ENCODE peak calls at places on chromosomes 7 and 10, in five cellular contexts. S is AG04449, A is A549, D is AG09319, C is mesothelial cell of epicardium. W is an unnamed sample.
A peak's percentile ranks its signal among the peaks of the same experiment; 100 is the strongest.

GRCh38 chr7:128783143-128783799 is 7.7 kb upstream of the OPN1SW start:
- DNase-seq in S (peak; percentile 45), A (peak; percentile 77), D (peak; percentile 60), C (peak; percentile 53), W (peak; percentile 57)

GRCh38 chr7:4621401-4621800 is 60.7 kb upstream of the FOXK1 start:
- DNase-seq in S (no peak), A (no peak), D (no peak), C (no peak), W (no peak)

GRCh38 chr7:44275829-44276570 is 49.4 kb downstream of the CAMK2B start:
- DNase-seq in S (no peak), A (no peak), D (no peak), C (no peak), W (peak; percentile 60)

GRCh38 chr7:131654668-131655326 is 98.4 kb upstream of the PODXL start:
- DNase-seq in S (peak; percentile 1), A (peak; percentile 87), D (peak; percentile 25), C (peak; percentile 72), W (peak; percentile 97)

GRCh38 chr10:63155388-63156028 is 22.4 kb downstream of the NRBF2 start:
- DNase-seq in S (no peak), A (no peak), D (no peak), C (no peak), W (no peak)

GRCh38 chr7:130114374-130114773 is 44.0 kb downstream of the KLHDC10 start:
- DNase-seq in S (no peak), A (no peak), D (no peak), C (no peak), W (no peak)

GRCh38 chr7:36208997-36209813 is 56.2 kb downstream of the EEPD1 start:
- DNase-seq in S (no peak), A (peak; percentile 22), D (no peak), C (no peak), W (no peak)

GRCh38 chr7:34762769-34763168 is 104.8 kb downstream of the NPSR1 start:
- DNase-seq in S (no peak), A (no peak), D (no peak), C (no peak), W (no peak)

GRCh38 chr7:99368750-99369389 is 5.7 kb upstream of the ARPC1B start:
- DNase-seq in S (no peak), A (no peak), D (no peak), C (no peak), W (no peak)

GRCh38 chr10:133357293-133358151 is at the start of gene FUOM:
- DNase-seq in S (no peak), A (peak; percentile 48), D (no peak), C (no peak), W (peak; percentile 61)

GRCh38 chr10:62831346-62831745 is 15.2 kb upstream of the EGR2 start:
- DNase-seq in S (peak; percentile 42), A (no peak), D (no peak), C (no peak), W (no peak)

GRCh38 chr10:121437596-121437995 is 160.6 kb downstream of the FGFR2 start:
- DNase-seq in S (no peak), A (no peak), D (no peak), C (no peak), W (peak; percentile 16)

GRCh38 chr7:10802011-10802410 is 171.7 kb upstream of the PHF14 start:
- DNase-seq in S (no peak), A (no peak), D (no peak), C (no peak), W (no peak)

GRCh38 chr10:43218206-43218950 is 48.5 kb downstream of the RASGEF1A start:
- DNase-seq in S (no peak), A (no peak), D (peak; percentile 4), C (no peak), W (no peak)

DNA sequence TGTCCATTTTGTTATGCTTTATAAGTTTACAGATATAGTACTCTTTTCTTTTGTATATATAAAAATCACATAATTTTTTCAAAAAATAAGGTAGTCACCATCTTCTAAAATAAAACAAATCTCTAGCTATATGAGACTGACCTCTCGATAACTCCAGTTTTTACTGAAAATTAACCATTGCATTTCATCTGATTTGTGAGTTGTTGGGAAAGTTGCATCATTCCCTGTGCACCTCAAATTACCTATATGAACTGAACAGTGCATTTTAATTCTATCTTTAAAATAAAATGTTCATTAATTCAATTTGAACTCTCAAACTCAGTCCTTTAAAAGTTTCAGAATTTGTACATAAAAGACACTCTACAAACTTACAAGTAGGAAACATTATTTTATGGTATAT is 86.0 kb downstream of the VWDE start:
- DNase-seq in S (no peak), A (no peak), D (no peak), C (no peak), W (no peak)
- TF ChIP-seq CTCF in S (no peak), A (no peak), D (no peak), C (no peak), W (no peak)

GRCh38 chr10:15146366-15146765 is 22.1 kb downstream of the NMT2 start:
- DNase-seq in S (no peak), A (no peak), D (no peak), C (no peak), W (no peak)
- TF ChIP-seq CTCF in S (no peak), A (no peak), D (no peak), C (no peak), W (no peak)

GRCh38 chr10:103659674-103660363 is 166.3 kb downstream of the NEURL1 start:
- DNase-seq in S (peak; percentile 53), A (no peak), D (no peak), C (no peak), W (no peak)
- TF ChIP-seq CTCF in S (peak; percentile 25), A (no peak), D (peak; percentile 24), C (no peak), W (no peak)

GRCh38 chr10:89518108-89518507 is 17.3 kb downstream of the SLC16A12 start:
- DNase-seq in S (no peak), A (no peak), D (no peak), C (no peak), W (no peak)

GRCh38 chr10:89515031-89515841 is 20.2 kb downstream of the SLC16A12 start:
- DNase-seq in S (peak; percentile 100), A (no peak), D (peak; percentile 95), C (no peak), W (no peak)

GRCh38 chr10:89516149-89516832 is 19.1 kb downstream of the SLC16A12 start:
- DNase-seq in S (peak; percentile 93), A (peak; percentile 27), D (no peak), C (peak; percentile 64), W (no peak)

GRCh38 chr10:89518876-89519842 is 16.2 kb downstream of the SLC16A12 start:
- DNase-seq in S (peak; percentile 93), A (no peak), D (peak; percentile 69), C (no peak), W (no peak)

GRCh38 chr10:89513206-89513605 is 22.2 kb downstream of the SLC16A12 start:
- DNase-seq in S (no peak), A (no peak), D (no peak), C (no peak), W (no peak)
- TF ChIP-seq CTCF in S (no peak), A (no peak), D (no peak), C (no peak), W (no peak)

DNA sequence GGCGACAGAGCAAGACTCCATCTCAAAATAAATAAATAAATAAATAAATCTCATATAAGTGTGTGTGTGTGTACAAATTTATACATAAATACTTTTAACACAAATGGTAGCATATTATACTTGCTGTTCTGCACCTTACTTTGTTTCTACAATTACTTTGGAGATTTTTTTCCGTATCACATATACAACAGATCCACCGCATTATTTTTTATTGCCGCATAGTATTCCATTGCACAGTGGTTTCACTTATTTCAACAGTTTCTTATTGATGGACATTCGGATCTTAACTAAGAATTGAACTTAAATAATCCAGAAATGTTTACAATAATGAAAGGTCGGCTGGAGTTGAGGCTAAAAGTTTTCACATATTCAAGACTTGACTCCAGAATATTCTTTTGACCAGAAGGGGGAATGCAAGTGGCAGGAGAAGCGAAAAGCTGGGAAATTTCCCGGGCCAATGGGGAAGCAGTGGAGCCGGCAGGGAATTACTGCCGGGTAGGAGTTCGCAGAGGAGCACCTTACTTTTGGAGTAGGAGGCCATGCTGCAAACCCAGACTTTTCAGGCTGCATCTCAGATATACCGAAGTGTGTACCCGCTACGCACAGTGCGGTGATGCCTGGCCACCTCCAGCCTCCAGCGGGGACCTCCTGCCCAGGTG is 448 bp upstream of the CNNM1 start:
- DNase-seq in S (no peak), A (peak; percentile 81), D (no peak), C (no peak), W (no peak)
- TF ChIP-seq CTCF in S (no peak), A (peak; percentile 44), D (peak; percentile 3), C (no peak), W (no peak)

DNA sequence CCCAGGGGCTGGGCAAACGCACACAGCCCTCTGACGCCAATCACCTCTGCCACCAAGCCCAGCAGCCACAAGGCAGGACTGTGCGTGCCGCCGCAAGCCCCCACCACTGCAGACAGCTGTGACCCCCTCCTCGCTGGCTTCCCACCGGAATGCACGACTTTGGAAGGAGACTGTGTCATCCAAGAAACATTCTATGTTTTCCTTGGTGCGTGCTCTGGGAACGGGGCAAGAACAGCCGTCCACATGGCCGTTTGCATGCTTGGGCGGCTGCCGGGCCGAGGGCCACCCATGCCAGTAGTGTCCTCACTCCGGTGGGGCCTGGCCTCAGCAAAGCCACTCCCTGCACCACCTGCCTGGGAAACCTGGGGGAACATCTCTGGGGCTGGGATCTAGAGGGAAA is 17.6 kb upstream of the ELN start:
- DNase-seq in S (no peak), A (no peak), D (no peak), C (no peak), W (no peak)
- TF ChIP-seq CTCF in S (no peak), A (no peak), D (no peak), C (no peak), W (no peak)

GRCh38 chr7:55054252-55054651 is 35.4 kb downstream of the EGFR start:
- DNase-seq in S (no peak), A (no peak), D (no peak), C (no peak), W (no peak)
- TF ChIP-seq CTCF in S (no peak), A (no peak), D (no peak), C (no peak), W (no peak)